ENCODE peak calls at places on chromosomes 4 and X, in seven cellular contexts. N is tibial artery, P is GM12865, F is lower leg skin, T is GM13976, S is IMR-90, Z is kidney epithelial cell. D is an unnamed sample.

GRCh38 chr4:78672441-78672815 is 103.7 kb upstream of the BMP2K start:
- DNase-seq in S (no peak), N (no peak), P (no peak), Z (no peak), T (no peak), F (no peak), D (no peak)

GRCh38 chr4:110945600-110945999 is 322.7 kb upstream of the PITX2 start:
- DNase-seq in P (no peak), S (no peak), Z (no peak), N (no peak), T (no peak), F (no peak), D (no peak)

GRCh38 chr4:137890802-137891201 is 351.3 kb downstream of the SLC7A11 start:
- DNase-seq in N (no peak), F (no peak), S (no peak), P (no peak), T (no peak), Z (no peak), D (no peak)

GRCh38 chr4:158781963-158782362 is 13.1 kb downstream of the FNIP2 start:
- DNase-seq in P (no peak), N (no peak), T (no peak), F (no peak), S (no peak), Z (no peak), D (no peak)

GRCh38 chrX:16002185-16002584 is 121.2 kb upstream of the GRPR start:
- DNase-seq in Z (no peak), P (no peak), N (no peak), T (no peak), F (no peak), S (no peak), D (no peak)

GRCh38 chr4:99723555-99724450 is 66.2 kb upstream of the C4orf54 start:
- DNase-seq in S (peak; percentile 88), F (no peak), Z (peak; percentile 68), N (peak; percentile 29), T (no peak), P (no peak), D (peak; percentile 65)

GRCh38 chr4:99885063-99885664 is 9.1 kb downstream of the LAMTOR3 start:
- DNase-seq in N (no peak), T (peak; percentile 25), Z (no peak), P (peak; percentile 52), F (no peak), S (peak; percentile 38), D (no peak)

GRCh38 chr4:2412885-2413716 is 5.3 kb downstream of the ZFYVE28 start:
- DNase-seq in P (peak; percentile 93), S (peak; percentile 85), Z (peak; percentile 87), T (peak; percentile 74), N (peak; percentile 75), F (peak; percentile 96), D (peak; percentile 82)

GRCh38 chr4:162456106-162456505 is 292.3 kb upstream of the FSTL5 start:
- DNase-seq in N (no peak), T (no peak), S (no peak), P (no peak), F (no peak), Z (no peak), D (no peak)

GRCh38 chrX:97405031-97405685 is 521.5 kb downstream of the RPA4 start:
- DNase-seq in S (peak; percentile 34), T (no peak), F (no peak), Z (no peak), N (no peak), P (no peak), D (no peak)

GRCh38 chr4:56468097-56468422 is 643 bp downstream of the SRP72 start:
- DNase-seq in F (no peak), P (peak; percentile 64), S (peak; percentile 35), Z (no peak), T (peak; percentile 58), N (no peak), D (no peak)

GRCh38 chr4:15702941-15703403 is at the start of gene BST1:
- DNase-seq in F (peak; percentile 93), S (peak; percentile 50), P (peak; percentile 26), Z (no peak), T (peak; percentile 61), N (peak; percentile 71), D (no peak)

GRCh38 chrX:77924320-77924859 is 13.9 kb downstream of the ATP7A start:
- DNase-seq in N (no peak), F (no peak), S (no peak), Z (no peak), T (no peak), P (no peak), D (no peak)

GRCh38 chrX:26851981-26852380 is 611.2 kb downstream of the PPP4R3C start:
- DNase-seq in F (no peak), S (no peak), T (no peak), N (no peak), Z (no peak), P (no peak), D (no peak)

GRCh38 chr4:153371835-153372234 is 27.3 kb downstream of the MND1 start:
- DNase-seq in P (no peak), N (no peak), F (no peak), Z (no peak), T (no peak), S (no peak), D (no peak)

GRCh38 chrX:107454302-107454701 is 4.8 kb downstream of the FRMPD3 start:
- DNase-seq in N (no peak), S (peak; percentile 2), F (no peak), P (peak; percentile 50), T (no peak), Z (peak; percentile 47), D (peak; percentile 20)

GRCh38 chrX:101462892-101463291 is 22.4 kb upstream of the ARMCX4 start:
- DNase-seq in S (peak; percentile 24), F (no peak), N (no peak), P (peak; percentile 5), Z (no peak), T (peak; percentile 25), D (no peak)

GRCh38 chr4:9937078-9937477 is 84.2 kb downstream of the SLC2A9 start:
- DNase-seq in Z (no peak), F (peak; percentile 31), N (no peak), T (no peak), S (no peak), P (peak; percentile 38), D (no peak)

GRCh38 chrX:7272301-7272700 is 124.3 kb upstream of the PUDP start:
- DNase-seq in T (no peak), F (no peak), Z (no peak), S (no peak), N (no peak), P (no peak), D (no peak)

GRCh38 chrX:125103693-125104092 is 216.0 kb upstream of the TEX13C start:
- DNase-seq in P (no peak), F (no peak), Z (no peak), N (no peak), S (no peak), T (no peak), D (no peak)

GRCh38 chr4:110917835-110918234 is 295.0 kb upstream of the PITX2 start:
- DNase-seq in S (no peak), F (no peak), Z (no peak), T (no peak), P (no peak), N (no peak), D (no peak)

GRCh38 chr4:34891892-34892291 is 1352.4 kb downstream of the ARAP2 start:
- DNase-seq in Z (no peak), P (no peak), F (no peak), S (no peak), T (no peak), N (no peak), D (no peak)

GRCh38 chr4:158155656-158156356 is 17.0 kb downstream of the GASK1B start:
- DNase-seq in N (no peak), Z (no peak), F (no peak), S (no peak), P (no peak), T (no peak), D (no peak)

GRCh38 chr4:153427363-153428071 is 38.6 kb upstream of the TMEM131L start:
- DNase-seq in S (peak; percentile 56), Z (no peak), T (no peak), N (no peak), P (no peak), F (no peak), D (no peak)

GRCh38 chr4:173403051-173403450 is 4.1 kb upstream of the SCRG1 start:
- DNase-seq in T (no peak), S (peak; percentile 39), N (no peak), Z (no peak), P (no peak), F (no peak), D (no peak)

DNA sequence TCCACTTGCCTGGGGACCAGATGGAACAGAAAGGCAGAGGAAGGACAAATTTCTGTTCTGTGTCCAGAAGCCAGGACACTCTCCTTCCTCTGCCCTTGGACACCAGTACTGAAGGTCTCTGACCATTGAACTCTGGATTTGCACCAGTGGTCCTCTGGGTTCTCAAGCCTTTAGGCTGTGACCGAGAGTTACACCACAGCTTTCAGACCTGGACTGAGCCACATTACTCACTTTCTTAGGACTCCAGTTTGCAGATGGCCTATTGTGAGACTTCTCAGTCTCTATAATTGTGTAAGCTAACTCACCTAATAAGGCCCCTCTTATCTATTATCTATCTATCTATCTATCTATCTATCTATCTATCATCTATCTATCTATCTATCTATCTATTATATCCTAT is 295.3 kb upstream of the GALNTL6 start:
- DNase-seq in T (no peak), Z (no peak), P (peak; percentile 25), S (no peak), N (no peak), F (no peak), D (no peak)
- TF ChIP-seq CTCF in T (no peak), Z (no peak), P (no peak), S (no peak), N (no peak), F (no peak), D (no peak)

DNA sequence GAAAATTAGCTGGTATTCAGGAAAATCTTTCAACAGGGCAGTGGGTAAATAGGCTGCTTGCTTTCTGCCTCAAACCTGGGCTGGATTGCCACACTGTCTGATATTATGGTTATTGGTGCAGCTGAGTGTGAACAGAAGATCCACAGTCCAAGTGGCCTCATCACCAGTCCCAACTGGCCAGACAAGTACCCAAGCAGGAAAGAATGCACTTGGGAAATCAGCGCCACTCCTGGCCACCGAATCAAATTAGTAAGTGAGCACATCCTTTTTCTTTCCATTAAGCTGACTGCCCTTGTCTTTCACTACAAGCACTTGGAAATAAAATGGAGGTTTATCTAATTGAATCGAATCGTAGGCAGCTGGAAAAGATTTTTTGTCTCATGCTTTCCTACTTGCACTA is 204.7 kb downstream of the TLL1 start:
- DNase-seq in P (no peak), N (no peak), Z (no peak), S (no peak), F (no peak), T (no peak), D (no peak)
- TF ChIP-seq CTCF in P (no peak), N (no peak), Z (no peak), S (no peak), F (no peak), T (no peak), D (no peak)

DNA sequence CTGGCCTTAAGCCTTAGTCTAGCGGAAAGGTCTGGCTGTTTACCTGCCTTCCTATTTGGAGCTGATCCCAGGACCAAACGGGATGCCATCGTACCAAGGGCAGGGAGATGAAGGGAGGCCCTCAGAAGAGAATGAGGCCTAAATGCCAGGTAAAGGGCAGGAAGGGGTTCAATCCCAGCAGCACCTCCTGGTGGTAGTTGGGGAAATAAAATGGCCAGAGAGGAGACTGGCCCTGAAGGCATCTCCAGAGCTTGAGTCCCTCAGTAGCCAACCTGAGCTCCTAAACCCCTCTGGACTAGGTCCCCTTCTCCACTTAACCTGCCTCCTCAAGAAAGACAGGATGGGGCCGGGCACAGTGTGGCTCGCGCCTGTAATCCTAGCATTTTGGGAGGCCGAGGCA is 53.7 kb downstream of the KDM5C start:
- DNase-seq in S (no peak), P (no peak), F (no peak), Z (no peak), T (no peak), N (no peak), D (no peak)
- TF ChIP-seq CTCF in S (no peak), P (no peak), F (no peak), Z (no peak), T (no peak), N (no peak), D (no peak)

GRCh38 chr4:73864365-73864764 is 4.8 kb upstream of the CXCL1 start:
- DNase-seq in Z (no peak), S (no peak), N (no peak), P (peak; percentile 18), T (peak; percentile 20), F (no peak), D (no peak)
- TF ChIP-seq CTCF in Z (peak; percentile 70), S (no peak), N (no peak), P (peak; percentile 32), T (peak; percentile 35), F (no peak), D (peak; percentile 81)